ENCODE peak calls at places on chromosomes 13 and 19, in ten cellular contexts. One of them, this sample, is unnamed.
A peak's percentile ranks its signal among the peaks of the same experiment; 100 is the strongest.

GRCh38 chr19:49441210-49441959 is at the start of gene SLC17A7:
- DNase-seq in body of pancreas: no peak
- DNase-seq in transverse colon: peak; percentile 34
- DNase-seq in spleen: no peak
- DNase-seq in IMR-90: no peak
- DNase-seq in H1: peak; percentile 82
- DNase-seq in heart left ventricle: peak; percentile 77
- DNase-seq in adrenal gland: no peak
- DNase-seq in erythroblast: no peak
- DNase-seq in lower leg skin: peak; percentile 94
- DNase-seq in this sample: no peak

GRCh38 chr13:27792393-27793218 is at the start of gene GSX1:
- DNase-seq in body of pancreas: peak; percentile 79
- DNase-seq in transverse colon: peak; percentile 52
- DNase-seq in spleen: peak; percentile 81
- DNase-seq in IMR-90: peak; percentile 63
- DNase-seq in H1: peak; percentile 87
- DNase-seq in heart left ventricle: peak; percentile 83
- DNase-seq in adrenal gland: peak; percentile 71
- DNase-seq in erythroblast: peak; percentile 73
- DNase-seq in lower leg skin: no peak
- DNase-seq in this sample: no peak

GRCh38 chr13:52827839-52828238 is 20.6 kb downstream of the PCDH8 start:
- DNase-seq in body of pancreas: no peak
- DNase-seq in transverse colon: no peak
- DNase-seq in spleen: no peak
- DNase-seq in IMR-90: no peak
- DNase-seq in H1: no peak
- DNase-seq in heart left ventricle: no peak
- DNase-seq in adrenal gland: no peak
- DNase-seq in erythroblast: no peak
- DNase-seq in lower leg skin: no peak
- DNase-seq in this sample: no peak

GRCh38 chr13:74129500-74130144 is 4.6 kb downstream of the KLF12 start:
- DNase-seq in body of pancreas: no peak
- DNase-seq in transverse colon: peak; percentile 65
- DNase-seq in spleen: no peak
- DNase-seq in IMR-90: no peak
- DNase-seq in H1: no peak
- DNase-seq in heart left ventricle: no peak
- DNase-seq in adrenal gland: no peak
- DNase-seq in erythroblast: no peak
- DNase-seq in lower leg skin: no peak
- DNase-seq in this sample: no peak

GRCh38 chr19:8194528-8195275 is 14.5 kb upstream of the CERS4 start:
- DNase-seq in body of pancreas: no peak
- DNase-seq in transverse colon: peak; percentile 50
- DNase-seq in spleen: peak; percentile 92
- DNase-seq in IMR-90: no peak
- DNase-seq in H1: no peak
- DNase-seq in heart left ventricle: peak; percentile 65
- DNase-seq in adrenal gland: no peak
- DNase-seq in erythroblast: no peak
- DNase-seq in lower leg skin: peak; percentile 88
- DNase-seq in this sample: no peak

GRCh38 chr19:3656073-3656746 is 29.6 kb upstream of the CACTIN start:
- DNase-seq in body of pancreas: no peak
- DNase-seq in transverse colon: no peak
- DNase-seq in spleen: no peak
- DNase-seq in IMR-90: peak; percentile 13
- DNase-seq in H1: no peak
- DNase-seq in heart left ventricle: no peak
- DNase-seq in adrenal gland: no peak
- DNase-seq in erythroblast: no peak
- DNase-seq in lower leg skin: no peak
- DNase-seq in this sample: peak; percentile 62

GRCh38 chr13:94308808-94309207 is 170.7 kb downstream of the DCT start:
- DNase-seq in body of pancreas: no peak
- DNase-seq in transverse colon: no peak
- DNase-seq in spleen: no peak
- DNase-seq in IMR-90: no peak
- DNase-seq in H1: no peak
- DNase-seq in heart left ventricle: no peak
- DNase-seq in adrenal gland: no peak
- DNase-seq in erythroblast: no peak
- DNase-seq in lower leg skin: no peak
- DNase-seq in this sample: no peak

GRCh38 chr19:39473443-39473960 is 7.1 kb upstream of the TIMM50 start:
- DNase-seq in body of pancreas: no peak
- DNase-seq in transverse colon: no peak
- DNase-seq in spleen: no peak
- DNase-seq in IMR-90: no peak
- DNase-seq in H1: no peak
- DNase-seq in heart left ventricle: no peak
- DNase-seq in adrenal gland: no peak
- DNase-seq in erythroblast: no peak
- DNase-seq in lower leg skin: no peak
- DNase-seq in this sample: no peak

GRCh38 chr19:37077615-37077928 is 661 bp upstream of the ZNF420 start:
- DNase-seq in body of pancreas: no peak
- DNase-seq in transverse colon: no peak
- DNase-seq in spleen: no peak
- DNase-seq in IMR-90: peak; percentile 11
- DNase-seq in H1: no peak
- DNase-seq in heart left ventricle: no peak
- DNase-seq in adrenal gland: no peak
- DNase-seq in erythroblast: no peak
- DNase-seq in lower leg skin: no peak
- DNase-seq in this sample: no peak

GRCh38 chr13:24218977-24219376 is 58.5 kb downstream of the SPATA13 start:
- DNase-seq in body of pancreas: no peak
- DNase-seq in transverse colon: no peak
- DNase-seq in spleen: no peak
- DNase-seq in IMR-90: no peak
- DNase-seq in H1: no peak
- DNase-seq in heart left ventricle: no peak
- DNase-seq in adrenal gland: no peak
- DNase-seq in erythroblast: no peak
- DNase-seq in lower leg skin: no peak
- DNase-seq in this sample: no peak

GRCh38 chr19:49413348-49413747 is 9.9 kb downstream of the PTH2 start:
- DNase-seq in body of pancreas: no peak
- DNase-seq in transverse colon: no peak
- DNase-seq in spleen: no peak
- DNase-seq in IMR-90: peak; percentile 31
- DNase-seq in H1: no peak
- DNase-seq in heart left ventricle: no peak
- DNase-seq in adrenal gland: no peak
- DNase-seq in erythroblast: no peak
- DNase-seq in lower leg skin: no peak
- DNase-seq in this sample: no peak

GRCh38 chr19:53813996-53814395 is 10.1 kb downstream of the NLRP12 start:
- DNase-seq in body of pancreas: no peak
- DNase-seq in transverse colon: no peak
- DNase-seq in spleen: no peak
- DNase-seq in IMR-90: peak; percentile 42
- DNase-seq in H1: no peak
- DNase-seq in heart left ventricle: no peak
- DNase-seq in adrenal gland: no peak
- DNase-seq in erythroblast: no peak
- DNase-seq in lower leg skin: no peak
- DNase-seq in this sample: peak; percentile 79

GRCh38 chr19:374183-374885 is 29.7 kb upstream of the MIER2 start:
- DNase-seq in body of pancreas: no peak
- DNase-seq in transverse colon: no peak
- DNase-seq in spleen: peak; percentile 56
- DNase-seq in IMR-90: no peak
- DNase-seq in H1: no peak
- DNase-seq in heart left ventricle: peak; percentile 35
- DNase-seq in adrenal gland: no peak
- DNase-seq in erythroblast: no peak
- DNase-seq in lower leg skin: peak; percentile 82
- DNase-seq in this sample: no peak

GRCh38 chr19:48881741-48882657 is 9.8 kb downstream of the PPP1R15A start:
- DNase-seq in body of pancreas: no peak
- DNase-seq in transverse colon: no peak
- DNase-seq in spleen: no peak
- DNase-seq in IMR-90: no peak
- DNase-seq in H1: peak; percentile 83
- DNase-seq in heart left ventricle: no peak
- DNase-seq in adrenal gland: no peak
- DNase-seq in erythroblast: no peak
- DNase-seq in lower leg skin: no peak
- DNase-seq in this sample: no peak

GRCh38 chr19:39705578-39706188 is 1.4 kb downstream of the LGALS14 start:
- DNase-seq in body of pancreas: no peak
- DNase-seq in transverse colon: no peak
- DNase-seq in spleen: no peak
- DNase-seq in IMR-90: no peak
- DNase-seq in H1: no peak
- DNase-seq in heart left ventricle: no peak
- DNase-seq in adrenal gland: no peak
- DNase-seq in erythroblast: no peak
- DNase-seq in lower leg skin: no peak
- DNase-seq in this sample: no peak

GRCh38 chr19:15635016-15635805 is 5.5 kb upstream of the CYP4F3 start:
- DNase-seq in body of pancreas: no peak
- DNase-seq in transverse colon: no peak
- DNase-seq in spleen: no peak
- DNase-seq in IMR-90: no peak
- DNase-seq in H1: no peak
- DNase-seq in heart left ventricle: no peak
- DNase-seq in adrenal gland: no peak
- DNase-seq in erythroblast: no peak
- DNase-seq in lower leg skin: no peak
- DNase-seq in this sample: no peak

GRCh38 chr13:40052954-40053353 is 397.5 kb downstream of the COG6 start:
- DNase-seq in body of pancreas: no peak
- DNase-seq in transverse colon: no peak
- DNase-seq in spleen: no peak
- DNase-seq in IMR-90: no peak
- DNase-seq in H1: no peak
- DNase-seq in heart left ventricle: no peak
- DNase-seq in adrenal gland: no peak
- DNase-seq in erythroblast: no peak
- DNase-seq in lower leg skin: no peak
- DNase-seq in this sample: no peak
- TF ChIP-seq POLR2A in body of pancreas: no peak
- TF ChIP-seq POLR2A in transverse colon: no peak
- TF ChIP-seq POLR2A in spleen: no peak
- TF ChIP-seq POLR2A in IMR-90: no peak
- TF ChIP-seq POLR2A in H1: no peak
- TF ChIP-seq POLR2A in heart left ventricle: no peak
- TF ChIP-seq POLR2A in adrenal gland: no peak
- TF ChIP-seq POLR2A in erythroblast: no peak
- TF ChIP-seq POLR2A in lower leg skin: no peak
- TF ChIP-seq POLR2A in this sample: no peak

DNA sequence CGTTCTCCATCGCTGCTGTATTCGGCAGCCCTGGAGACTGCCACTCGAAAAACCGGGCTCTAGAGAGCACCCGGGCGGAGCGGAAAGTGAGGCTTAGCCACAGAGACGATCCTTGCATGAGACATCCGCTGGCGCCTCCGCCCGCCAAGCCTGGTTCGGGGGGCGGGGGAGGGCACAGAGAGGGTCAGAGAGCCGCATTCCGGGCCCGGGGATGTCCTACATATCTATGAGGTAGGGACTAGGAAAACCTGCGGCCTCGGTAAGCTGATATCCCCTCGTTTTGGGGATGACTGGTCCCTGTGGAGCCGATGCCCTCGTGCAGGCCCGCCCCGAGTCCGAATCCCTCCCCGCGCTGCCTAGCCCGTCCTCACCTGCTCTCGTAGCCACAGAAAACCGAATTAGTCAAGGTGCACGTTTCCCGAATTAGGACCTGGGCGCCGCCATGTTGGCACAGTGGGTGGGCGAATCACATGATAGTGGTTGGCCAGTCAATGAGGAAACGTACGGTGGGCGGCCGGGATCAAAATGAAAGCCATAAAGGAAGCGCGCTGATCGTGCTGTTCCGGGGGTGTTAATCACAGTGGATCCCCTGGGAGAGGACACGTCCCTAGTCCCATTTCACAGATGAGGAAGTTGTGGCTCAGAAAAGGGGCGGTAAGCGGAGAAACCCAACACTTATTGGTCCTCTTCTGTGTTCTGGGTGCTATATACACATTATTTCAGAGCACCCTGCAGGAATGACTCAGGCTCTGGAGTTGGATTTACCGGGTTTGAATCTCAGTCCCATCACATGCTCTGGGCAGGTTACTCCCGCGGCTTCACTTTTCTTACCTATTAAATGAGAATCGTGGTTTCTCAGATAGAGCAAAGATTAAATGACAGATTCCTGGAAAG is at the start of gene TRMT1:
- DNase-seq in body of pancreas: peak; percentile 94
- DNase-seq in transverse colon: peak; percentile 95
- DNase-seq in spleen: peak; percentile 95
- DNase-seq in IMR-90: peak; percentile 91
- DNase-seq in H1: peak; percentile 97
- DNase-seq in heart left ventricle: peak; percentile 94
- DNase-seq in adrenal gland: peak; percentile 95
- DNase-seq in erythroblast: peak; percentile 93
- DNase-seq in lower leg skin: peak; percentile 98
- DNase-seq in this sample: peak; percentile 97
- TF ChIP-seq POLR2A in body of pancreas: no peak
- TF ChIP-seq POLR2A in transverse colon: peak; percentile 20
- TF ChIP-seq POLR2A in spleen: no peak
- TF ChIP-seq POLR2A in IMR-90: peak; percentile 31
- TF ChIP-seq POLR2A in H1: peak; percentile 89
- TF ChIP-seq POLR2A in heart left ventricle: no peak
- TF ChIP-seq POLR2A in adrenal gland: peak; percentile 29
- TF ChIP-seq POLR2A in erythroblast: no peak
- TF ChIP-seq POLR2A in lower leg skin: no peak
- TF ChIP-seq POLR2A in this sample: peak; percentile 13

GRCh38 chr19:38122402-38123093 is 101.5 kb downstream of the DPF1 start:
- DNase-seq in body of pancreas: peak; percentile 30
- DNase-seq in transverse colon: no peak
- DNase-seq in spleen: no peak
- DNase-seq in IMR-90: no peak
- DNase-seq in H1: no peak
- DNase-seq in heart left ventricle: no peak
- DNase-seq in adrenal gland: no peak
- DNase-seq in erythroblast: peak; percentile 79
- DNase-seq in lower leg skin: no peak
- DNase-seq in this sample: no peak
- TF ChIP-seq POLR2A in body of pancreas: no peak
- TF ChIP-seq POLR2A in transverse colon: no peak
- TF ChIP-seq POLR2A in spleen: no peak
- TF ChIP-seq POLR2A in IMR-90: no peak
- TF ChIP-seq POLR2A in H1: no peak
- TF ChIP-seq POLR2A in heart left ventricle: no peak
- TF ChIP-seq POLR2A in adrenal gland: no peak
- TF ChIP-seq POLR2A in erythroblast: no peak
- TF ChIP-seq POLR2A in lower leg skin: no peak
- TF ChIP-seq POLR2A in this sample: no peak

DNA sequence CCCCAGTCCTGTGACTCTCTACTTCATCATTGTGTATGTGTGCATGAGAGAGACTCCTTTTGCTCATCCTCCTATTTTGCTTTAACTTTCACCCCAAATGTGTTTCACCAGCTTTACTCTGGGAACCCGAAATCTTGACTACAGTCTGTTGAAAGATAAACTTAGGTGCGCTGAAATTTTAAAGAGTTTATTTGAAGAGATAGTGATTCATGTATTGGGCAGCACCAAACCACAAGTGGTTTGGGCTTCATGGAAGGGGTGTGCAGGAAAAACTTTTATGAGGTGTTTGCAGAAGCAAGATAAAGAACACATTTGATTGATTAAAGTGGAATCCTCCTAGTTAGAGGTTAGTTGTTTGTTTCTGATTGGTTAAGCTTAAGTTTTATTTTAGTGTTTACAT is 50.8 kb upstream of the RFC3 start:
- DNase-seq in body of pancreas: no peak
- DNase-seq in transverse colon: no peak
- DNase-seq in spleen: no peak
- DNase-seq in IMR-90: no peak
- DNase-seq in H1: no peak
- DNase-seq in heart left ventricle: no peak
- DNase-seq in adrenal gland: no peak
- DNase-seq in erythroblast: no peak
- DNase-seq in lower leg skin: no peak
- DNase-seq in this sample: no peak
- TF ChIP-seq POLR2A in body of pancreas: no peak
- TF ChIP-seq POLR2A in transverse colon: no peak
- TF ChIP-seq POLR2A in spleen: no peak
- TF ChIP-seq POLR2A in IMR-90: no peak
- TF ChIP-seq POLR2A in H1: no peak
- TF ChIP-seq POLR2A in heart left ventricle: no peak
- TF ChIP-seq POLR2A in adrenal gland: no peak
- TF ChIP-seq POLR2A in erythroblast: no peak
- TF ChIP-seq POLR2A in lower leg skin: no peak
- TF ChIP-seq POLR2A in this sample: no peak